ENCODE peak calls at places on chromosomes 3 and 15, in eight cellular contexts. One of them, this sample, is unnamed.

GRCh38 chr15:90001683-90002427 is 731 bp downstream of the ZNF710 start:
- DNase-seq in activated T-cell treated with anti-CD3 and anti-CD28 coated beads for 1 hour: peak
- DNase-seq in AG04450: no peak
- DNase-seq in progenitor cell of endocrine pancreas: peak
- DNase-seq in K562: peak
- DNase-seq in ureter: peak
- DNase-seq in NB4: peak
- DNase-seq in stimulated activated CD8-positive, alpha-beta memory T cell treated with anti-CD3 and anti-CD28 coated beads, Interleukin-15, amount 100 ng/mL, for 24 hours: peak
- DNase-seq in this sample: no peak

GRCh38 chr3:196948442-196949365 is 6.4 kb upstream of the NCBP2 start:
- DNase-seq in activated T-cell treated with anti-CD3 and anti-CD28 coated beads for 1 hour: no peak
- DNase-seq in AG04450: no peak
- DNase-seq in progenitor cell of endocrine pancreas: no peak
- DNase-seq in K562: peak
- DNase-seq in ureter: no peak
- DNase-seq in NB4: peak
- DNase-seq in stimulated activated CD8-positive, alpha-beta memory T cell treated with anti-CD3 and anti-CD28 coated beads, Interleukin-15, amount 100 ng/mL, for 24 hours: no peak
- DNase-seq in this sample: no peak

GRCh38 chr3:65356331-65357286 is 668.8 kb upstream of the ADAMTS9 start:
- DNase-seq in activated T-cell treated with anti-CD3 and anti-CD28 coated beads for 1 hour: no peak
- DNase-seq in AG04450: no peak
- DNase-seq in progenitor cell of endocrine pancreas: peak
- DNase-seq in K562: no peak
- DNase-seq in ureter: no peak
- DNase-seq in NB4: no peak
- DNase-seq in stimulated activated CD8-positive, alpha-beta memory T cell treated with anti-CD3 and anti-CD28 coated beads, Interleukin-15, amount 100 ng/mL, for 24 hours: no peak
- DNase-seq in this sample: no peak

GRCh38 chr3:100001514-100002270 is 112.6 kb downstream of the FILIP1L start:
- DNase-seq in activated T-cell treated with anti-CD3 and anti-CD28 coated beads for 1 hour: no peak
- DNase-seq in AG04450: no peak
- DNase-seq in progenitor cell of endocrine pancreas: no peak
- DNase-seq in K562: no peak
- DNase-seq in ureter: no peak
- DNase-seq in NB4: no peak
- DNase-seq in stimulated activated CD8-positive, alpha-beta memory T cell treated with anti-CD3 and anti-CD28 coated beads, Interleukin-15, amount 100 ng/mL, for 24 hours: no peak
- DNase-seq in this sample: no peak

GRCh38 chr3:188574885-188575284 is 420.9 kb downstream of the LPP start:
- DNase-seq in activated T-cell treated with anti-CD3 and anti-CD28 coated beads for 1 hour: no peak
- DNase-seq in AG04450: no peak
- DNase-seq in progenitor cell of endocrine pancreas: no peak
- DNase-seq in K562: no peak
- DNase-seq in ureter: no peak
- DNase-seq in NB4: no peak
- DNase-seq in stimulated activated CD8-positive, alpha-beta memory T cell treated with anti-CD3 and anti-CD28 coated beads, Interleukin-15, amount 100 ng/mL, for 24 hours: no peak
- DNase-seq in this sample: no peak

GRCh38 chr3:72690646-72691045 is 157.6 kb downstream of the SHQ1 start:
- DNase-seq in activated T-cell treated with anti-CD3 and anti-CD28 coated beads for 1 hour: no peak
- DNase-seq in AG04450: no peak
- DNase-seq in progenitor cell of endocrine pancreas: no peak
- DNase-seq in K562: no peak
- DNase-seq in ureter: no peak
- DNase-seq in NB4: no peak
- DNase-seq in stimulated activated CD8-positive, alpha-beta memory T cell treated with anti-CD3 and anti-CD28 coated beads, Interleukin-15, amount 100 ng/mL, for 24 hours: no peak
- DNase-seq in this sample: peak

GRCh38 chr3:186219211-186219638 is 110.3 kb upstream of the ETV5 start:
- DNase-seq in activated T-cell treated with anti-CD3 and anti-CD28 coated beads for 1 hour: no peak
- DNase-seq in AG04450: no peak
- DNase-seq in progenitor cell of endocrine pancreas: no peak
- DNase-seq in K562: no peak
- DNase-seq in ureter: no peak
- DNase-seq in NB4: no peak
- DNase-seq in stimulated activated CD8-positive, alpha-beta memory T cell treated with anti-CD3 and anti-CD28 coated beads, Interleukin-15, amount 100 ng/mL, for 24 hours: no peak
- DNase-seq in this sample: no peak

GRCh38 chr3:11362600-11362999 is 90.4 kb downstream of the ATG7 start:
- DNase-seq in activated T-cell treated with anti-CD3 and anti-CD28 coated beads for 1 hour: no peak
- DNase-seq in AG04450: no peak
- DNase-seq in progenitor cell of endocrine pancreas: no peak
- DNase-seq in K562: no peak
- DNase-seq in ureter: no peak
- DNase-seq in NB4: no peak
- DNase-seq in stimulated activated CD8-positive, alpha-beta memory T cell treated with anti-CD3 and anti-CD28 coated beads, Interleukin-15, amount 100 ng/mL, for 24 hours: no peak
- DNase-seq in this sample: no peak

GRCh38 chr3:66253790-66254620 is 33.2 kb downstream of the SLC25A26 start:
- DNase-seq in activated T-cell treated with anti-CD3 and anti-CD28 coated beads for 1 hour: no peak
- DNase-seq in AG04450: no peak
- DNase-seq in progenitor cell of endocrine pancreas: no peak
- DNase-seq in K562: peak
- DNase-seq in ureter: no peak
- DNase-seq in NB4: peak
- DNase-seq in stimulated activated CD8-positive, alpha-beta memory T cell treated with anti-CD3 and anti-CD28 coated beads, Interleukin-15, amount 100 ng/mL, for 24 hours: no peak
- DNase-seq in this sample: no peak

GRCh38 chr3:126098391-126098858 is 14.5 kb upstream of the SLC41A3 start:
- DNase-seq in activated T-cell treated with anti-CD3 and anti-CD28 coated beads for 1 hour: no peak
- DNase-seq in AG04450: no peak
- DNase-seq in progenitor cell of endocrine pancreas: no peak
- DNase-seq in K562: no peak
- DNase-seq in ureter: no peak
- DNase-seq in NB4: no peak
- DNase-seq in stimulated activated CD8-positive, alpha-beta memory T cell treated with anti-CD3 and anti-CD28 coated beads, Interleukin-15, amount 100 ng/mL, for 24 hours: no peak
- DNase-seq in this sample: no peak

GRCh38 chr15:49830411-49830810 is 209.6 kb downstream of the DTWD1 start:
- DNase-seq in activated T-cell treated with anti-CD3 and anti-CD28 coated beads for 1 hour: no peak
- DNase-seq in AG04450: no peak
- DNase-seq in progenitor cell of endocrine pancreas: no peak
- DNase-seq in K562: no peak
- DNase-seq in ureter: no peak
- DNase-seq in NB4: no peak
- DNase-seq in stimulated activated CD8-positive, alpha-beta memory T cell treated with anti-CD3 and anti-CD28 coated beads, Interleukin-15, amount 100 ng/mL, for 24 hours: no peak
- DNase-seq in this sample: peak

GRCh38 chr3:158727499-158728377 is 4.5 kb downstream of the RARRES1 start:
- DNase-seq in activated T-cell treated with anti-CD3 and anti-CD28 coated beads for 1 hour: peak
- DNase-seq in AG04450: no peak
- DNase-seq in progenitor cell of endocrine pancreas: peak
- DNase-seq in K562: peak
- DNase-seq in ureter: peak
- DNase-seq in NB4: peak
- DNase-seq in stimulated activated CD8-positive, alpha-beta memory T cell treated with anti-CD3 and anti-CD28 coated beads, Interleukin-15, amount 100 ng/mL, for 24 hours: no peak
- DNase-seq in this sample: no peak

GRCh38 chr15:58043192-58043903 is 22.2 kb downstream of the ALDH1A2 start:
- DNase-seq in activated T-cell treated with anti-CD3 and anti-CD28 coated beads for 1 hour: peak
- DNase-seq in AG04450: peak
- DNase-seq in progenitor cell of endocrine pancreas: no peak
- DNase-seq in K562: peak
- DNase-seq in ureter: no peak
- DNase-seq in NB4: peak
- DNase-seq in stimulated activated CD8-positive, alpha-beta memory T cell treated with anti-CD3 and anti-CD28 coated beads, Interleukin-15, amount 100 ng/mL, for 24 hours: no peak
- DNase-seq in this sample: no peak

GRCh38 chr3:177358968-177359600 is 161.8 kb upstream of the TBL1XR1 start:
- DNase-seq in activated T-cell treated with anti-CD3 and anti-CD28 coated beads for 1 hour: peak
- DNase-seq in AG04450: no peak
- DNase-seq in progenitor cell of endocrine pancreas: peak
- DNase-seq in K562: peak
- DNase-seq in ureter: peak
- DNase-seq in NB4: peak
- DNase-seq in stimulated activated CD8-positive, alpha-beta memory T cell treated with anti-CD3 and anti-CD28 coated beads, Interleukin-15, amount 100 ng/mL, for 24 hours: no peak
- DNase-seq in this sample: no peak

GRCh38 chr3:171193693-171194092 is 167.2 kb upstream of the SLC2A2 start:
- DNase-seq in activated T-cell treated with anti-CD3 and anti-CD28 coated beads for 1 hour: no peak
- DNase-seq in AG04450: no peak
- DNase-seq in progenitor cell of endocrine pancreas: no peak
- DNase-seq in K562: no peak
- DNase-seq in ureter: no peak
- DNase-seq in NB4: no peak
- DNase-seq in stimulated activated CD8-positive, alpha-beta memory T cell treated with anti-CD3 and anti-CD28 coated beads, Interleukin-15, amount 100 ng/mL, for 24 hours: no peak
- DNase-seq in this sample: no peak

GRCh38 chr3:65484964-65485363 is 553.8 kb downstream of the MAGI1 start:
- DNase-seq in activated T-cell treated with anti-CD3 and anti-CD28 coated beads for 1 hour: no peak
- DNase-seq in AG04450: no peak
- DNase-seq in progenitor cell of endocrine pancreas: no peak
- DNase-seq in K562: no peak
- DNase-seq in ureter: no peak
- DNase-seq in NB4: no peak
- DNase-seq in stimulated activated CD8-positive, alpha-beta memory T cell treated with anti-CD3 and anti-CD28 coated beads, Interleukin-15, amount 100 ng/mL, for 24 hours: no peak
- DNase-seq in this sample: no peak

GRCh38 chr3:16318216-16318615 is 53.2 kb downstream of the OXNAD1 start:
- DNase-seq in activated T-cell treated with anti-CD3 and anti-CD28 coated beads for 1 hour: no peak
- DNase-seq in AG04450: peak
- DNase-seq in progenitor cell of endocrine pancreas: no peak
- DNase-seq in K562: no peak
- DNase-seq in ureter: no peak
- DNase-seq in NB4: no peak
- DNase-seq in stimulated activated CD8-positive, alpha-beta memory T cell treated with anti-CD3 and anti-CD28 coated beads, Interleukin-15, amount 100 ng/mL, for 24 hours: no peak
- DNase-seq in this sample: no peak

GRCh38 chr3:151753846-151754245 is 20.1 kb downstream of the AADACL2 start:
- DNase-seq in activated T-cell treated with anti-CD3 and anti-CD28 coated beads for 1 hour: no peak
- DNase-seq in AG04450: no peak
- DNase-seq in progenitor cell of endocrine pancreas: no peak
- DNase-seq in K562: no peak
- DNase-seq in ureter: no peak
- DNase-seq in NB4: no peak
- DNase-seq in stimulated activated CD8-positive, alpha-beta memory T cell treated with anti-CD3 and anti-CD28 coated beads, Interleukin-15, amount 100 ng/mL, for 24 hours: no peak
- DNase-seq in this sample: no peak

GRCh38 chr15:40247406-40247971 is 8.6 kb downstream of the PAK6 start:
- DNase-seq in activated T-cell treated with anti-CD3 and anti-CD28 coated beads for 1 hour: no peak
- DNase-seq in AG04450: no peak
- DNase-seq in progenitor cell of endocrine pancreas: no peak
- DNase-seq in K562: no peak
- DNase-seq in ureter: no peak
- DNase-seq in NB4: no peak
- DNase-seq in stimulated activated CD8-positive, alpha-beta memory T cell treated with anti-CD3 and anti-CD28 coated beads, Interleukin-15, amount 100 ng/mL, for 24 hours: no peak
- DNase-seq in this sample: no peak

GRCh38 chr3:13105181-13105580 is 32.0 kb upstream of the IQSEC1 start:
- DNase-seq in activated T-cell treated with anti-CD3 and anti-CD28 coated beads for 1 hour: no peak
- DNase-seq in AG04450: no peak
- DNase-seq in progenitor cell of endocrine pancreas: no peak
- DNase-seq in K562: no peak
- DNase-seq in ureter: no peak
- DNase-seq in NB4: no peak
- DNase-seq in stimulated activated CD8-positive, alpha-beta memory T cell treated with anti-CD3 and anti-CD28 coated beads, Interleukin-15, amount 100 ng/mL, for 24 hours: no peak
- DNase-seq in this sample: no peak

GRCh38 chr3:37974121-37974927 is 16.3 kb upstream of the VILL start:
- DNase-seq in activated T-cell treated with anti-CD3 and anti-CD28 coated beads for 1 hour: peak
- DNase-seq in AG04450: no peak
- DNase-seq in progenitor cell of endocrine pancreas: peak
- DNase-seq in K562: peak
- DNase-seq in ureter: peak
- DNase-seq in NB4: peak
- DNase-seq in stimulated activated CD8-positive, alpha-beta memory T cell treated with anti-CD3 and anti-CD28 coated beads, Interleukin-15, amount 100 ng/mL, for 24 hours: peak
- DNase-seq in this sample: no peak

GRCh38 chr3:107942244-107942643 is 148.6 kb downstream of the CD47 start:
- DNase-seq in activated T-cell treated with anti-CD3 and anti-CD28 coated beads for 1 hour: no peak
- DNase-seq in AG04450: no peak
- DNase-seq in progenitor cell of endocrine pancreas: no peak
- DNase-seq in K562: no peak
- DNase-seq in ureter: no peak
- DNase-seq in NB4: no peak
- DNase-seq in stimulated activated CD8-positive, alpha-beta memory T cell treated with anti-CD3 and anti-CD28 coated beads, Interleukin-15, amount 100 ng/mL, for 24 hours: no peak
- DNase-seq in this sample: no peak

GRCh38 chr3:195897081-195897852 is 11.1 kb downstream of the TNK2 start:
- DNase-seq in activated T-cell treated with anti-CD3 and anti-CD28 coated beads for 1 hour: no peak
- DNase-seq in AG04450: no peak
- DNase-seq in progenitor cell of endocrine pancreas: no peak
- DNase-seq in K562: peak
- DNase-seq in ureter: no peak
- DNase-seq in NB4: no peak
- DNase-seq in stimulated activated CD8-positive, alpha-beta memory T cell treated with anti-CD3 and anti-CD28 coated beads, Interleukin-15, amount 100 ng/mL, for 24 hours: no peak
- DNase-seq in this sample: no peak